ENCODE peak calls at places on chromosomes 3 and 15, in four cellular contexts. B, Q, I and V are unnamed samples.

GRCh38 chr3:169432692-169433432 is 230.7 kb downstream of the MECOM start:
- DNase-seq in B (no peak), Q (no peak), I (no peak), V (no peak)

GRCh38 chr3:149678365-149678948 is 20.6 kb upstream of the WWTR1 start:
- DNase-seq in I (no peak), Q (no peak), B (no peak), V (peak; percentile 15)

GRCh38 chr3:183298708-183299153 is 45.7 kb downstream of the B3GNT5 start:
- DNase-seq in Q (no peak), I (peak; percentile 73), B (no peak), V (peak; percentile 44)

GRCh38 chr15:88681610-88682221 is 42.9 kb downstream of the ISG20 start:
- DNase-seq in I (no peak), Q (no peak), B (no peak), V (no peak)

GRCh38 chr3:13099707-13100106 is 26.5 kb upstream of the IQSEC1 start:
- DNase-seq in Q (no peak), I (no peak), B (no peak), V (no peak)

GRCh38 chr3:69058180-69058946 is 6.2 kb upstream of the TMF1 start:
- DNase-seq in B (no peak), Q (no peak), I (peak; percentile 86), V (no peak)

GRCh38 chr3:37712918-37713819 is 148.5 kb upstream of the CTDSPL start:
- DNase-seq in B (no peak), I (no peak), Q (no peak), V (no peak)

GRCh38 chr15:49558924-49559323 is 61.7 kb downstream of the FAM227B start:
- DNase-seq in I (peak; percentile 49), Q (no peak), B (no peak), V (no peak)

GRCh38 chr3:51955893-51956770 is 951 bp downstream of the GPR62 start:
- DNase-seq in I (no peak), Q (no peak), B (no peak), V (no peak)

GRCh38 chr15:24068102-24068501 is 381.0 kb upstream of the NDN start:
- DNase-seq in B (no peak), I (no peak), Q (no peak), V (no peak)